ENCODE peak calls at places on chromosomes 5 and 9, in five cellular contexts. One of them, this sample, is unnamed.

GRCh38 chr5:79878721-79879336 is 112.2 kb downstream of the MTX3 start:
- DNase-seq in IMR-90: no peak
- DNase-seq in GM23338: peak
- DNase-seq in LNCaP clone FGC: no peak
- DNase-seq in nephron progenitor cell: no peak
- DNase-seq in this sample: no peak

GRCh38 chr9:1771094-1771493 is 244.1 kb upstream of the SMARCA2 start:
- DNase-seq in IMR-90: no peak
- DNase-seq in GM23338: no peak
- DNase-seq in LNCaP clone FGC: no peak
- DNase-seq in nephron progenitor cell: no peak
- DNase-seq in this sample: no peak

GRCh38 chr5:4651811-4652565 is 488.1 kb upstream of the ADAMTS16 start:
- DNase-seq in IMR-90: no peak
- DNase-seq in GM23338: peak
- DNase-seq in LNCaP clone FGC: no peak
- DNase-seq in nephron progenitor cell: no peak
- DNase-seq in this sample: no peak

GRCh38 chr9:92808726-92809451 is 44.3 kb upstream of the BICD2 start:
- DNase-seq in IMR-90: peak
- DNase-seq in GM23338: peak
- DNase-seq in LNCaP clone FGC: peak
- DNase-seq in nephron progenitor cell: peak
- DNase-seq in this sample: peak

GRCh38 chr9:79565245-79565644 is 6.5 kb upstream of the TLE4 start:
- DNase-seq in IMR-90: peak
- DNase-seq in GM23338: no peak
- DNase-seq in LNCaP clone FGC: no peak
- DNase-seq in nephron progenitor cell: no peak
- DNase-seq in this sample: no peak

GRCh38 chr9:36443581-36443980 is 43.5 kb upstream of the RNF38 start:
- DNase-seq in IMR-90: peak
- DNase-seq in GM23338: no peak
- DNase-seq in LNCaP clone FGC: no peak
- DNase-seq in nephron progenitor cell: no peak
- DNase-seq in this sample: no peak

GRCh38 chr9:116464987-116465571 is 222.0 kb upstream of the TRIM32 start:
- DNase-seq in IMR-90: no peak
- DNase-seq in GM23338: no peak
- DNase-seq in LNCaP clone FGC: no peak
- DNase-seq in nephron progenitor cell: no peak
- DNase-seq in this sample: no peak

GRCh38 chr9:4116091-4116581 is 183.7 kb downstream of the GLIS3 start:
- DNase-seq in IMR-90: peak
- DNase-seq in GM23338: no peak
- DNase-seq in LNCaP clone FGC: no peak
- DNase-seq in nephron progenitor cell: no peak
- DNase-seq in this sample: no peak

GRCh38 chr5:122076669-122077450 is 1.2 kb downstream of the LOX start:
- DNase-seq in IMR-90: peak
- DNase-seq in GM23338: peak
- DNase-seq in LNCaP clone FGC: no peak
- DNase-seq in nephron progenitor cell: peak
- DNase-seq in this sample: peak

GRCh38 chr5:31645420-31646081 is 6.6 kb downstream of the PDZD2 start:
- DNase-seq in IMR-90: no peak
- DNase-seq in GM23338: peak
- DNase-seq in LNCaP clone FGC: no peak
- DNase-seq in nephron progenitor cell: no peak
- DNase-seq in this sample: no peak

GRCh38 chr5:91332267-91333044 is 50.7 kb downstream of the ARRDC3 start:
- DNase-seq in IMR-90: peak
- DNase-seq in GM23338: no peak
- DNase-seq in LNCaP clone FGC: no peak
- DNase-seq in nephron progenitor cell: no peak
- DNase-seq in this sample: peak

GRCh38 chr5:113330533-113331200 is 104.1 kb downstream of the TSSK1B start:
- DNase-seq in IMR-90: peak
- DNase-seq in GM23338: no peak
- DNase-seq in LNCaP clone FGC: no peak
- DNase-seq in nephron progenitor cell: no peak
- DNase-seq in this sample: peak

GRCh38 chr9:84998639-84999038 is 329.1 kb downstream of the NTRK2 start:
- DNase-seq in IMR-90: no peak
- DNase-seq in GM23338: no peak
- DNase-seq in LNCaP clone FGC: no peak
- DNase-seq in nephron progenitor cell: no peak
- DNase-seq in this sample: no peak

GRCh38 chr9:30796806-30797205 is 1587.6 kb upstream of the ACO1 start:
- DNase-seq in IMR-90: no peak
- DNase-seq in GM23338: no peak
- DNase-seq in LNCaP clone FGC: no peak
- DNase-seq in nephron progenitor cell: no peak
- DNase-seq in this sample: no peak

GRCh38 chr5:43338856-43339255 is 25.6 kb upstream of the HMGCS1 start:
- DNase-seq in IMR-90: no peak
- DNase-seq in GM23338: no peak
- DNase-seq in LNCaP clone FGC: no peak
- DNase-seq in nephron progenitor cell: no peak
- DNase-seq in this sample: no peak

GRCh38 chr9:110351009-110351467 is 13.4 kb upstream of the TXNDC8 start:
- DNase-seq in IMR-90: peak
- DNase-seq in GM23338: no peak
- DNase-seq in LNCaP clone FGC: no peak
- DNase-seq in nephron progenitor cell: no peak
- DNase-seq in this sample: peak

GRCh38 chr5:94969174-94969573 is 315.7 kb downstream of the MCTP1 start:
- DNase-seq in IMR-90: peak
- DNase-seq in GM23338: peak
- DNase-seq in LNCaP clone FGC: peak
- DNase-seq in nephron progenitor cell: no peak
- DNase-seq in this sample: peak

GRCh38 chr5:178324481-178325310 is 92.1 kb upstream of the PHYKPL start:
- DNase-seq in IMR-90: no peak
- DNase-seq in GM23338: no peak
- DNase-seq in LNCaP clone FGC: no peak
- DNase-seq in nephron progenitor cell: no peak
- DNase-seq in this sample: no peak

GRCh38 chr9:92055624-92056023 is 59.6 kb downstream of the SPTLC1 start:
- DNase-seq in IMR-90: no peak
- DNase-seq in GM23338: peak
- DNase-seq in LNCaP clone FGC: no peak
- DNase-seq in nephron progenitor cell: no peak
- DNase-seq in this sample: no peak

GRCh38 chr5:132013006-132013689 is 1.7 kb upstream of the ACSL6 start:
- DNase-seq in IMR-90: no peak
- DNase-seq in GM23338: no peak
- DNase-seq in LNCaP clone FGC: no peak
- DNase-seq in nephron progenitor cell: no peak
- DNase-seq in this sample: no peak

GRCh38 chr5:24644757-24645156 is at the start of gene CDH10:
- DNase-seq in IMR-90: no peak
- DNase-seq in GM23338: peak
- DNase-seq in LNCaP clone FGC: no peak
- DNase-seq in nephron progenitor cell: peak
- DNase-seq in this sample: no peak

GRCh38 chr5:151648988-151649387 is 37.7 kb downstream of the SPARC start:
- DNase-seq in IMR-90: no peak
- DNase-seq in GM23338: no peak
- DNase-seq in LNCaP clone FGC: no peak
- DNase-seq in nephron progenitor cell: no peak
- DNase-seq in this sample: no peak

GRCh38 chr9:74887041-74887980 is at the start of gene TRPM6:
- DNase-seq in IMR-90: peak
- DNase-seq in GM23338: peak
- DNase-seq in LNCaP clone FGC: no peak
- DNase-seq in nephron progenitor cell: peak
- DNase-seq in this sample: peak

GRCh38 chr5:9337908-9338307 is 208.0 kb downstream of the SEMA5A start:
- DNase-seq in IMR-90: peak
- DNase-seq in GM23338: no peak
- DNase-seq in LNCaP clone FGC: no peak
- DNase-seq in nephron progenitor cell: no peak
- DNase-seq in this sample: peak

GRCh38 chr5:122849746-122850145 is 4.3 kb downstream of the SNX24 start:
- DNase-seq in IMR-90: no peak
- DNase-seq in GM23338: no peak
- DNase-seq in LNCaP clone FGC: no peak
- DNase-seq in nephron progenitor cell: no peak
- DNase-seq in this sample: no peak

GRCh38 chr5:56717253-56717987 is 97.9 kb upstream of the MAP3K1 start:
- DNase-seq in IMR-90: no peak
- DNase-seq in GM23338: no peak
- DNase-seq in LNCaP clone FGC: no peak
- DNase-seq in nephron progenitor cell: no peak
- DNase-seq in this sample: no peak

GRCh38 chr5:133892306-133892705 is 76.1 kb downstream of the C5orf15 start:
- DNase-seq in IMR-90: no peak
- DNase-seq in GM23338: no peak
- DNase-seq in LNCaP clone FGC: no peak
- DNase-seq in nephron progenitor cell: no peak
- DNase-seq in this sample: no peak

GRCh38 chr5:149211566-149211965 is 60.1 kb upstream of the AFAP1L1 start:
- DNase-seq in IMR-90: peak
- DNase-seq in GM23338: no peak
- DNase-seq in LNCaP clone FGC: no peak
- DNase-seq in nephron progenitor cell: no peak
- DNase-seq in this sample: peak

GRCh38 chr9:130180516-130180915 is 8.3 kb downstream of the NCS1 start:
- DNase-seq in IMR-90: no peak
- DNase-seq in GM23338: no peak
- DNase-seq in LNCaP clone FGC: no peak
- DNase-seq in nephron progenitor cell: no peak
- DNase-seq in this sample: no peak

GRCh38 chr5:179111267-179112207 is 51.4 kb downstream of the ZNF354C start:
- DNase-seq in IMR-90: no peak
- DNase-seq in GM23338: no peak
- DNase-seq in LNCaP clone FGC: no peak
- DNase-seq in nephron progenitor cell: no peak
- DNase-seq in this sample: no peak

GRCh38 chr9:104313396-104314110 is 190.5 kb upstream of the OR13F1 start:
- DNase-seq in IMR-90: no peak
- DNase-seq in GM23338: no peak
- DNase-seq in LNCaP clone FGC: no peak
- DNase-seq in nephron progenitor cell: no peak
- DNase-seq in this sample: no peak

GRCh38 chr9:122580360-122580759 is 2.8 kb downstream of the OR1L8 start:
- DNase-seq in IMR-90: peak
- DNase-seq in GM23338: no peak
- DNase-seq in LNCaP clone FGC: no peak
- DNase-seq in nephron progenitor cell: no peak
- DNase-seq in this sample: peak

GRCh38 chr5:36073595-36074216 is 7.0 kb upstream of the UGT3A2 start:
- DNase-seq in IMR-90: no peak
- DNase-seq in GM23338: peak
- DNase-seq in LNCaP clone FGC: no peak
- DNase-seq in nephron progenitor cell: no peak
- DNase-seq in this sample: no peak

DNA sequence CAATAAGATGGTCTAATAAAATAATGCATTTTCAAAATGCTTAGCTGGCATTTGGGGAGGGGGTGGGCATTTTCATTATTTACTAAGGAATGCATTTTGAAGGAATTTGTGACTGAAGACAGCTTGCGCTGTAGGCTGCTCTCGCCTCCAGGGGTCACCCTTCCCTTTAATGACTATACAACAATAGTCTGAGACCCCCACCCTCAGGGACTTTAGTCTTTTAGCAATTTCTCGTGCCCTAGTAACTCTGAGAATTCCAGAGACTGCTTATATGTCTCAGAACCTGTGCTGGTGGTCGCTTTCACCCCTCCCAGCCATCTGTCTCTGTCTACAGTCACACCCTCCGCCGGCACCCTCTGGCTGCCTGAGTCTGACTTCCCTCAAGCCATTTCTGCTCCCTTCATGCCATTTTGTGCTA is 671.5 kb downstream of the NR2F1-AS1 start:
- DNase-seq in IMR-90: peak
- DNase-seq in GM23338: peak
- DNase-seq in LNCaP clone FGC: no peak
- DNase-seq in nephron progenitor cell: peak
- DNase-seq in this sample: no peak
- TF ChIP-seq CTCF in IMR-90: peak
- TF ChIP-seq CTCF in GM23338: peak
- TF ChIP-seq CTCF in LNCaP clone FGC: peak
- TF ChIP-seq CTCF in nephron progenitor cell: peak
- TF ChIP-seq CTCF in this sample: peak

GRCh38 chr9:134344068-134344820 is 18.0 kb downstream of the RXRA start:
- DNase-seq in IMR-90: peak
- DNase-seq in GM23338: peak
- DNase-seq in LNCaP clone FGC: no peak
- DNase-seq in nephron progenitor cell: no peak
- DNase-seq in this sample: no peak
- TF ChIP-seq CTCF in IMR-90: no peak
- TF ChIP-seq CTCF in GM23338: peak
- TF ChIP-seq CTCF in LNCaP clone FGC: no peak
- TF ChIP-seq CTCF in nephron progenitor cell: no peak
- TF ChIP-seq CTCF in this sample: no peak

DNA sequence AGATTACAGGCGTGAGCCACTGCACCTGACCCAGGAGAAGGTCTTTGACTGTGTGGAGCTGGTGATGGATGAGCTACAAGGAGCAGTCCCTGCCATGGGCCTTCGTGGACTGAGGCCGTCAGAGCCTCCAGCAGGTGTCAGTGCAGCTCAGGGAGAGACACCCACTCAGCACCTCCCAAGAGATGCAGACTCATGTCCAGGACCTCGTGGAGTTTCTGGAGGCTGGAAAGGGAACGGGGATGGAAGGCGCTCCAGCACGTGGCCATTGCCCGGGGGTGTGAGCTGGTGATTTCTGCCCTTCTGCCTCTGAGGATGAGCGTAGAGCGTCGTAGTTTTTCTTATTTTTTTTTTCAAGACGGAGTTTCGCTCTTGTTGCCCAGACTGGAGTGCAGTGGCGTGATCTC is 9.5 kb downstream of the TOR4A start:
- DNase-seq in IMR-90: peak
- DNase-seq in GM23338: peak
- DNase-seq in LNCaP clone FGC: no peak
- DNase-seq in nephron progenitor cell: peak
- DNase-seq in this sample: peak
- TF ChIP-seq CTCF in IMR-90: peak
- TF ChIP-seq CTCF in GM23338: peak
- TF ChIP-seq CTCF in LNCaP clone FGC: peak
- TF ChIP-seq CTCF in nephron progenitor cell: peak
- TF ChIP-seq CTCF in this sample: peak

GRCh38 chr9:14692918-14693861 is at the start of gene ZDHHC21:
- DNase-seq in IMR-90: peak
- DNase-seq in GM23338: peak
- DNase-seq in LNCaP clone FGC: no peak
- DNase-seq in nephron progenitor cell: peak
- DNase-seq in this sample: peak
- TF ChIP-seq CTCF in IMR-90: no peak
- TF ChIP-seq CTCF in GM23338: no peak
- TF ChIP-seq CTCF in LNCaP clone FGC: no peak
- TF ChIP-seq CTCF in nephron progenitor cell: no peak
- TF ChIP-seq CTCF in this sample: no peak

GRCh38 chr9:87725900-87726709 is at the start of gene CTSL:
- DNase-seq in IMR-90: peak
- DNase-seq in GM23338: peak
- DNase-seq in LNCaP clone FGC: peak
- DNase-seq in nephron progenitor cell: peak
- DNase-seq in this sample: peak
- TF ChIP-seq CTCF in IMR-90: peak
- TF ChIP-seq CTCF in GM23338: peak
- TF ChIP-seq CTCF in LNCaP clone FGC: peak
- TF ChIP-seq CTCF in nephron progenitor cell: no peak
- TF ChIP-seq CTCF in this sample: peak